ENCODE peak calls at places on chromosomes 16 and 17, in nine cellular contexts. L, J, H, M, Q, C, D, Z and W are unnamed samples.
A peak's percentile ranks its signal among the peaks of the same experiment; 100 is the strongest.

GRCh38 chr16:31700200-31700529 is 172.5 kb downstream of the AHSP start:
- DNase-seq in L (no peak), J (peak; percentile 94), H (no peak), M (no peak), Q (no peak), C (no peak), D (peak; percentile 92), Z (no peak), W (peak; percentile 82)

GRCh38 chr17:7673239-7673638 is 14.1 kb downstream of the TP53 start:
- DNase-seq in L (peak; percentile 85), J (no peak), H (peak; percentile 3), M (peak; percentile 64), Q (no peak), C (no peak), D (no peak), Z (peak; percentile 27), W (no peak)

GRCh38 chr17:61981323-61981722 is 53.5 kb upstream of the INTS2 start:
- DNase-seq in L (no peak), J (no peak), H (no peak), M (no peak), Q (no peak), C (no peak), D (no peak), Z (no peak), W (no peak)

GRCh38 chr17:35170968-35171771 is 23.0 kb downstream of the SLC35G3 start:
- DNase-seq in L (no peak), J (no peak), H (no peak), M (peak; percentile 37), Q (no peak), C (no peak), D (no peak), Z (no peak), W (no peak)

GRCh38 chr17:10556301-10557005 is 7.0 kb upstream of the MYH2 start:
- DNase-seq in L (no peak), J (no peak), H (no peak), M (no peak), Q (no peak), C (no peak), D (no peak), Z (no peak), W (no peak)

GRCh38 chr17:61443475-61443882 is 8.7 kb upstream of the TBX4 start:
- DNase-seq in L (peak; percentile 53), J (peak; percentile 67), H (no peak), M (no peak), Q (no peak), C (no peak), D (peak; percentile 59), Z (no peak), W (no peak)

GRCh38 chr17:28298449-28298848 is 20.6 kb upstream of the TMEM97 start:
- DNase-seq in L (no peak), J (no peak), H (no peak), M (no peak), Q (no peak), C (no peak), D (no peak), Z (no peak), W (no peak)

GRCh38 chr17:73311428-73311780 is 397 bp downstream of the CDC42EP4 start:
- DNase-seq in L (no peak), J (peak; percentile 52), H (no peak), M (no peak), Q (no peak), C (no peak), D (no peak), Z (no peak), W (no peak)

GRCh38 chr16:50066482-50067289 is 916 bp downstream of the HEATR3 start:
- DNase-seq in L (no peak), J (no peak), H (no peak), M (no peak), Q (no peak), C (no peak), D (no peak), Z (no peak), W (no peak)

GRCh38 chr16:78647019-78647418 is 547.6 kb downstream of the WWOX start:
- DNase-seq in L (no peak), J (no peak), H (no peak), M (no peak), Q (no peak), C (no peak), D (no peak), Z (no peak), W (no peak)

GRCh38 chr17:7328840-7329359 is at the start of gene NEURL4:
- DNase-seq in L (peak; percentile 60), J (no peak), H (no peak), M (peak; percentile 44), Q (no peak), C (no peak), D (no peak), Z (no peak), W (no peak)

GRCh38 chr16:68230956-68231355 is 5.0 kb downstream of the ESRP2 start:
- DNase-seq in L (no peak), J (no peak), H (no peak), M (no peak), Q (no peak), C (no peak), D (no peak), Z (no peak), W (no peak)

GRCh38 chr16:68228652-68229051 is 7.3 kb downstream of the ESRP2 start:
- DNase-seq in L (no peak), J (no peak), H (no peak), M (no peak), Q (no peak), C (no peak), D (no peak), Z (no peak), W (no peak)

GRCh38 chr16:68230176-68230571 is 5.8 kb downstream of the ESRP2 start:
- DNase-seq in L (no peak), J (no peak), H (no peak), M (no peak), Q (no peak), C (no peak), D (no peak), Z (no peak), W (no peak)

GRCh38 chr16:68227850-68228553 is 7.9 kb downstream of the ESRP2 start:
- DNase-seq in L (no peak), J (peak; percentile 11), H (no peak), M (no peak), Q (no peak), C (no peak), D (no peak), Z (no peak), W (no peak)

DNA sequence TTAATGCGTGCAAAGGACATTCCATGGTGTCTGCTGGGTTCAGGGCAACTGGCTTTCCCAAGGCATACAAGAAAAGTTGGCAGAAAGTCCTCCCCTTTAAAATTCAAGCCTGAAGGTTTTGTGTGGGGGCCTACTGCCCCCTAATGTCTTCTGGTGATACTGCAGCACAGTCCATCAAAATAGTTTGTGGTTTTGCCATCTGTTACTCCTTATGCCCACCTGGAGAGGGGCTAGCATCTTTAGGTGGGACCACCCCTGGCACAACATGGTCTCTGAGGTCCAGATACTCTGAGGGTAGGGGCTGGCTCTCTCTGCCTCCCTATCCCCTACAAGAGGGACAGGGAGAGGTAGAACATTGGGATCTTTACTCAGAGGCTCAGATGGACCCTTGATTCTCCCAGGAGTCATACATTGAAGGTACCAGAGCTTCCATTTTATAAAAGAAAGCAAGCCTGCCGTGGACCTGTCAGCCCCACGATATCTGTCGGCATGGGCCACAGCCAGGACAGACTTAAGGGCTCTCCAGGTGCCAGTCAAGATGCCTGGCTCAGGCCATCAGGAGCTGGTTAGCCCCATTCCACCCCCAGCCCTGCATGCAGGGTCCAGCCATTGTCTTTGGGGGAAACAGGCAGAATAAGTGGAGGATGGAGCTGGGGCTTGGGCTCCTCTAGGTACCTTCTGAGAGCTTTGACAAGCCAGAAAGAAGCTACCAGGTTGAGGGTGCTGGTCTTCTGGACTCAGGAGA is 6.3 kb downstream of the ESRP2 start:
- DNase-seq in L (peak; percentile 73), J (peak; percentile 61), H (no peak), M (peak; percentile 55), Q (no peak), C (no peak), D (peak; percentile 69), Z (peak; percentile 64), W (no peak)
- TF ChIP-seq REST in L (no peak), J (no peak), H (no peak), M (no peak), Q (no peak), C (no peak), D (no peak), Z (no peak), W (no peak)

DNA sequence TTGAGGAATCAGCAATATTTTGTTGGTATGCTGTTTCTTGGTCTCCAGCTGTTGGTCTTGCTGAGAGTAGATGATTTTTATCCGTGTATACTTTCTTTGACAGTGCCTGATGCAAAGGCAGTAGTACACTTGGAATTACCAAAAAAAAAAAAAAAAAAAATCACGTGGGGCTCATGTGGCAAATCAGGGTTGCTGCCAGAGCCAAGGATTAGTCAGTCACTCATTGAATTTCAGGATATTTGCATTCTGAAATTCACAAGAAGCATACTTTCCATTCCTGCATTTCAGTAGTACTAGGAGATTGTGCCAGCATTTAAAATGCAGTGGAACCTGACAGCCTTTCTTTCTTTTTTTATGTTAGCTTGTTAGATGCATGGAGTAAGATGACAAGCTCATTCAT is 58.6 kb downstream of the TANGO6 start:
- DNase-seq in L (peak; percentile 43), J (no peak), H (no peak), M (peak; percentile 13), Q (no peak), C (no peak), D (no peak), Z (no peak), W (no peak)
- TF ChIP-seq REST in L (no peak), J (no peak), H (no peak), M (no peak), Q (no peak), C (no peak), D (no peak), Z (no peak), W (no peak)

DNA sequence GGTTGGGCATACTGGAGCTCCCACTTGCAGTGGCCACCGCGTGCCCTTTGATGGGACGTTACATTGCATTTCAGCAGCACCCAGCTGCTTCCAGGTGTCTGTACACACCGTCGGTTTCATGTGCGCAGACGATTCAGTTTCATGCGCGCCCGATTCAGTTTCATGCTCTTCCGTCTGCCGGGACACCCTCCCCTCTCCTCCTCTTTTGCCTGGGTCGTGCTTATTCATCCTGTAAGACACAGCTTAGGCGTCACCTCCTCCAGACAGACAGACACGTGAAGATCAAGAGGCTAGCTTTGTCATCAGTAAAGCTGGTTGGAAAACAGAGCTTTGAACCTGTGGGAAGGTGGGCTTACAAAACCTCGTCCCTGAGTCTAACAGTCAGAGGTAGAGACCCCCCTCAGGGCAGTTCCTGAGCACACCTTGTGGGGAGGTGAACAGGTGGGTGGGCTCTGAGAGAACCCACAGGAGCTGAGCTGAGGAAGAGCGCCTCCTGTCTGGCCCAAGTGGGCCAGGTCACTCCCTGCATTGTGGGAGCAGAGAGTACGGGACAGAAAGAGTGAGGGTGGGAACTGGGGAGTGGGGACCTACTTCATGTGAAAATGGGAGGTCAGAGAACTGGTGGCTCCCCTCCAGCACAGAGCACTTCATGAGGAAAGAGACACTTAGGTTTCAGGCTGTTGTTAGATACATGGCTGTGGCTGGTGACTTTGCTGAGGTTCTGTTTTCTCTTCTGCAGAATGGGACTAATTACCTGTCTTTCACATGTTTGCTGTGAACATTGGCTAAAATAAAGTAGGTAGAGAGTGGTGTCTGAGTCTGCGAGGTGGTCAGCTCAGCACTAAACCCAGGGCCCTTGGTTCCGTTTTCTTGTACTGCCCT is 122.1 kb downstream of the SNX29 start:
- DNase-seq in L (no peak), J (no peak), H (no peak), M (no peak), Q (no peak), C (no peak), D (no peak), Z (no peak), W (no peak)
- TF ChIP-seq REST in L (no peak), J (no peak), H (no peak), M (no peak), Q (no peak), C (no peak), D (no peak), Z (no peak), W (no peak)

GRCh38 chr16:24721830-24722238 is 7.6 kb upstream of the TNRC6A start:
- DNase-seq in L (no peak), J (no peak), H (no peak), M (no peak), Q (no peak), C (no peak), D (no peak), Z (no peak), W (no peak)
- TF ChIP-seq REST in L (no peak), J (no peak), H (no peak), M (no peak), Q (no peak), C (no peak), D (no peak), Z (no peak), W (no peak)